ENCODE peak calls at places on chromosomes 16 and 17, in four cellular contexts. B is K562, S is adrenal gland, J is pancreas. U is an unnamed sample.

GRCh38 chr16:66936889-66937554 is 1.7 kb downstream of the CES2 start:
- DNase-seq in S (no peak), B (no peak), J (peak), U (no peak)

GRCh38 chr16:86740817-86741799 is 162.8 kb downstream of the FOXL1 start:
- DNase-seq in B (no peak), S (no peak), J (no peak), U (peak)

GRCh38 chr16:3612510-3613466 is 1.4 kb upstream of the SLX4 start:
- DNase-seq in S (no peak), J (no peak), B (peak), U (no peak)

GRCh38 chr17:39166437-39167335 is 725 bp upstream of the ARL5C start:
- DNase-seq in S (no peak), B (no peak), J (no peak), U (no peak)

GRCh38 chr16:62077998-62078397 is 41.8 kb upstream of the CDH8 start:
- DNase-seq in J (no peak), S (no peak), B (no peak), U (peak)

GRCh38 chr16:89859809-89860075 is 13.7 kb upstream of the TCF25 start:
- DNase-seq in B (no peak), J (no peak), S (no peak), U (no peak)

GRCh38 chr17:27259356-27259755 is 34.6 kb upstream of the WSB1 start:
- DNase-seq in J (no peak), B (no peak), S (no peak), U (no peak)

GRCh38 chr16:63461248-63461841 is 1425.1 kb upstream of the CDH8 start:
- DNase-seq in J (no peak), S (peak), B (peak), U (peak)

GRCh38 chr16:12613131-12613991 is 190.3 kb downstream of the CPPED1 start:
- DNase-seq in B (peak), S (no peak), J (no peak), U (no peak)

GRCh38 chr16:88442811-88443576 is 10.1 kb upstream of the ZFPM1 start:
- DNase-seq in S (peak), B (peak), J (peak), U (peak)

GRCh38 chr17:82384730-82385429 is 13.3 kb downstream of the UTS2R start:
- DNase-seq in S (peak), B (peak), J (peak), U (no peak)

GRCh38 chr17:19753049-19753444 is 4.9 kb upstream of the ALDH3A1 start:
- DNase-seq in B (no peak), J (no peak), S (peak), U (no peak)

GRCh38 chr16:62256406-62256805 is 220.2 kb upstream of the CDH8 start:
- DNase-seq in B (no peak), S (no peak), J (no peak), U (no peak)

GRCh38 chr16:70159355-70160348 is 13.9 kb upstream of the CLEC18C start:
- DNase-seq in B (no peak), S (no peak), J (peak), U (no peak)

GRCh38 chr16:83520596-83520995 is 287.2 kb upstream of the HSBP1 start:
- DNase-seq in J (no peak), S (no peak), B (no peak), U (no peak)

GRCh38 chr16:84851192-84852127 is 31.7 kb downstream of the CRISPLD2 start:
- DNase-seq in S (no peak), B (no peak), J (no peak), U (no peak)

GRCh38 chr16:22220076-22220453 is 14.0 kb downstream of the EEF2K start:
- DNase-seq in B (peak), J (no peak), S (no peak), U (no peak)

GRCh38 chr17:3472137-3472536 is 518 bp upstream of the SPATA22 start:
- DNase-seq in S (no peak), J (peak), B (no peak), U (no peak)

GRCh38 chr17:56756536-56756935 is 77.2 kb downstream of the C17orf67 start:
- DNase-seq in S (no peak), B (no peak), J (no peak), U (no peak)

GRCh38 chr16:51971184-51971583 is 575.8 kb downstream of the TOX3 start:
- DNase-seq in J (no peak), B (peak), S (no peak), U (peak)
- TF ChIP-seq CTCF in J (no peak), B (peak), S (peak), U (peak)

DNA sequence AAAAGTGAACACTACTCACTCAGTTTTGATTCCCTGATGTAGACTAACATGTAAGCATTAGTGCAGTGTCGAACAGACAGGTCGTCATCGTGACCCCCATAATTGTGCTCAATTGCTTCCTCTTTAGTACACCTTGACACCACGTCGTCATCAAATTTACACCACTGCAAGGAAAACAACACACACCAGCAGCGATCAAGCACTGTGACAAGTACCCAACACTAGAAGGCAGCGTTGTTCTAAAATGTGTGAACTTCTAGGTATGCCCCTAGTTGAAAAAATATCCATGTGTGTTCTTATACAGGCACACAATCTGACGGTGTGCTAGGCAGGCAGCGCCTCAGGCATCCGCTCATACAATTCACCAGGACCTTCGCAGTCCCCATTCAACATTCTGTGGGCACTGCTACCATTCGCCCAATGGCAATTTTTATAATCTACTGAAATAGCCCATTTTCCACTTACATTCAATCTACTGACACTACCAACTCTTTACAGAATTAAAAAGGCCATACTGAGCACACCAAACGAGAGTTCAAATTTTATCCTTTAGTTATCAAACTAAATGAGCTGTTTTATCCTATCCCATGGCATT is 23.1 kb downstream of the LITAFD start:
- DNase-seq in J (no peak), S (no peak), B (peak), U (no peak)
- TF ChIP-seq CTCF in J (peak), S (peak), B (peak), U (no peak)

GRCh38 chr17:7186241-7186640 is 7.1 kb upstream of the ASGR1 start:
- DNase-seq in J (no peak), S (no peak), B (peak), U (no peak)
- TF ChIP-seq CTCF in J (no peak), S (peak), B (peak), U (no peak)

GRCh38 chr17:6651483-6652452 is at the start of the genes C17orf100 and MED31:
- DNase-seq in J (peak), B (peak), S (peak), U (peak)

GRCh38 chr17:6660765-6661463 is 9.4 kb downstream of the C17orf100 start:
- DNase-seq in J (no peak), S (no peak), B (no peak), U (no peak)

GRCh38 chr17:6657633-6658287 is 6.2 kb downstream of the C17orf100 start:
- DNase-seq in S (no peak), J (no peak), B (no peak), U (no peak)

GRCh38 chr17:6660101-6660500 is 8.5 kb downstream of the C17orf100 start:
- DNase-seq in J (no peak), B (no peak), S (no peak), U (no peak)

DNA sequence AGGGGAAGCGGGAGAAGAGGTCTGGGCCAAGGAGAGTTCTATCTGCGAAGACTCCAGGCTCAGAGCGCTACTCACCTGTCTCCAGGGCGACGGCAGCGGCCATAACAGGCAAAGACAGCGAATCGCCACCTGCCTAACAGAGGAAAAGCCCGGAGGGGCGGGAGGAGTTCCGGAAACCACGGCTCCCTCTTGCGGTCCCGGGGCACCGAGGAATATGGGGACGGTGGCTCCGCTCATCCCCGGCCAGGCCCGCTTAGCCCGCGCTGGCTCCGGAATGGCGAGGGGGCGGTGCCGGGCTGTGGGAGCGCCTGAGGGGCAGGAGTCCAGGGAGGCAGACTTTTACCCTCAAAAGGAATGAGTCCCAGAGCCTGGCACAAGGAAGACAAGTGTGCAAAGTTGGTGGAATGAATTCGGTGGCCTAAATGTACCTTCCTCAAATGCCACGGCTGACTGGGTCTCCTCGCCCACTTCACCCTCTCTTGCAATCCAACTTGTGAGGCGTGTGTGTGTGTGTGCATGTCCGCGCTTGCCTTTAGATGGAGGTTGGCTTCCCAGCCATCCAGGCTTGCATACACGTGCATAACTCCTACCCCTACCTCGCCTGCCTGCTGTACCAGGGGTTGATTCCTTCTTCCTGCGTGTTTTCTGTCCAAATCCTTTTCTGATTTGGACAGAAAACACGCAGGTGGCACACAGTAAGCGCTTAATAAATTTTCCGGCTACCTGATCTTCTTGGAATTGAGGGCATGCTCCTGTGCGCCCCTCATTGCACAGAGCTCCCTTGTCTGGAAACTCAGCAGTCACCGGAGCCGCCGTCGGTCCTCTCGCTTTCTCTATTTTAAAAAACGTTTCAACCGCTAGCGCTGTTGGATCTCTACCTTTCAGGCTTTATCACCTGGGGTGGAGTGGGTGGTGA is 3.5 kb downstream of the C17orf100 start:
- DNase-seq in B (no peak), J (peak), S (no peak), U (peak)
- TF ChIP-seq CTCF in B (no peak), J (no peak), S (no peak), U (no peak)

GRCh38 chr17:47895856-47896671 is at the start of gene SP2:
- DNase-seq in B (peak), S (peak), J (peak), U (peak)

GRCh38 chr17:47898246-47898645 is 2.2 kb downstream of the SP2 start:
- DNase-seq in S (no peak), J (no peak), B (no peak), U (no peak)

GRCh38 chr17:47897561-47897960 is 1.5 kb downstream of the SP2 start:
- DNase-seq in B (no peak), S (no peak), J (no peak), U (no peak)

GRCh38 chr17:47895254-47895855 is 681 bp upstream of the SP2 start:
- DNase-seq in S (peak), B (peak), J (no peak), U (no peak)

GRCh38 chr17:47896672-47897490 is 845 bp downstream of the SP2 start:
- DNase-seq in S (no peak), B (peak), J (no peak), U (no peak)
- TF ChIP-seq CTCF in S (no peak), B (no peak), J (no peak), U (no peak)

DNA sequence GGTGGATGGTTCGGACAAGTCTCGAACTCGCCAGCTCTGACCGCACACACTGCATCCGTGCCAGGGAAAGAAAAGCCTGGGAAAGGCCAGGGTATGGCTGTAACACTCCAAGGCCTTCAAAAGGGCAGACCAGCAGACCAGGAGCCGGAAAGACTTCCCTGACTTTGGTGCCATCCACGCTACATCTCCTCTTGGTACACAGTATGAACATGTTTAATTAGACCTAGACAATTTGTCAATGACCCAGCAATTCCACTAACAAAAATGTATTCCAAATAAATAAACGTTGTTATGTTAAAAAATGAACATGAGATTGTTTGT is 637 bp upstream of the HDAC5 start:
- DNase-seq in S (no peak), J (no peak), B (no peak), U (no peak)
- TF ChIP-seq CTCF in S (no peak), J (no peak), B (no peak), U (no peak)

GRCh38 chr17:78144736-78145641 is 1.2 kb upstream of the C17orf99 start:
- DNase-seq in B (no peak), J (peak), S (no peak), U (no peak)

GRCh38 chr17:78142113-78142861 is 3.9 kb upstream of the C17orf99 start:
- DNase-seq in B (peak), J (peak), S (no peak), U (no peak)

GRCh38 chr17:78146471-78146869 is 285 bp downstream of the C17orf99 start:
- DNase-seq in J (no peak), S (no peak), B (no peak), U (no peak)

GRCh38 chr17:78143214-78144145 is 2.7 kb upstream of the C17orf99 start:
- DNase-seq in S (no peak), J (peak), B (no peak), U (no peak)

GRCh38 chr17:78144146-78144719 is 2.0 kb upstream of the C17orf99 start:
- DNase-seq in J (peak), S (peak), B (peak), U (no peak)
- TF ChIP-seq CTCF in J (no peak), S (no peak), B (peak), U (no peak)

U was measured in endothelial cell.